ENCODE peak calls at places on chromosome 4, in four cellular contexts. O, H, R and Z are unnamed samples.

GRCh38 chr4:115537387-115537786 is 424.0 kb upstream of the NDST4 start:
- DNase-seq in H (no peak), R (no peak), O (no peak), Z (no peak)

GRCh38 chr4:120902925-120903324 is 19.6 kb downstream of the PRDM5 start:
- DNase-seq in O (no peak), R (no peak), H (no peak), Z (no peak)

GRCh38 chr4:103307479-103308042 is 109.4 kb upstream of the CENPE start:
- DNase-seq in R (no peak), O (no peak), H (no peak), Z (no peak)

GRCh38 chr4:7736436-7737267 is 203.0 kb downstream of the AFAP1 start:
- DNase-seq in H (no peak), R (no peak), O (no peak), Z (no peak)

GRCh38 chr4:104446431-104446925 is 48.2 kb downstream of the CXXC4 start:
- DNase-seq in H (no peak), O (no peak), R (no peak), Z (no peak)

GRCh38 chr4:83454626-83455025 is 997 bp downstream of the HELQ start:
- DNase-seq in H (no peak), O (no peak), R (no peak), Z (no peak)

GRCh38 chr4:108783666-108784463 is 21.0 kb upstream of the ETNPPL start:
- DNase-seq in R (peak; percentile 12), H (peak; percentile 10), O (no peak), Z (no peak)

GRCh38 chr4:123284166-123284565 is 112.4 kb upstream of the SPRY1 start:
- DNase-seq in H (no peak), R (no peak), O (no peak), Z (no peak)

GRCh38 chr4:4763815-4764202 is 95.7 kb upstream of the MSX1 start:
- DNase-seq in H (no peak), O (no peak), R (peak; percentile 25), Z (no peak)

GRCh38 chr4:113496698-113497097 is 264.8 kb downstream of the CAMK2D start:
- DNase-seq in R (no peak), O (no peak), H (no peak), Z (no peak)

GRCh38 chr4:106601519-106601918 is 232.9 kb upstream of the GIMD1 start:
- DNase-seq in O (no peak), H (no peak), R (no peak), Z (no peak)

GRCh38 chr4:14853186-14853946 is 148.9 kb upstream of the CPEB2 start:
- DNase-seq in O (no peak), R (no peak), H (no peak), Z (no peak)

GRCh38 chr4:56259595-56259994 is 127.7 kb downstream of the AASDH start:
- DNase-seq in R (no peak), O (no peak), H (no peak), Z (no peak)

GRCh38 chr4:174156239-174156826 is 127.1 kb downstream of the FBXO8 start:
- DNase-seq in O (peak; percentile 39), H (peak; percentile 13), R (peak; percentile 23), Z (no peak)

GRCh38 chr4:109764376-109764775 is 34.5 kb upstream of the PLA2G12A start:
- DNase-seq in R (no peak), O (no peak), H (no peak), Z (no peak)

GRCh38 chr4:164345756-164346155 is 408.2 kb upstream of the SMIM31 start:
- DNase-seq in O (no peak), H (no peak), R (no peak), Z (no peak)

GRCh38 chr4:19791422-19792113 is 460.1 kb upstream of the SLIT2 start:
- DNase-seq in R (no peak), H (no peak), O (no peak), Z (no peak)

GRCh38 chr4:147539959-147540358 is 59.1 kb downstream of the EDNRA start:
- DNase-seq in O (no peak), H (no peak), R (no peak), Z (no peak)

GRCh38 chr4:116705466-116705865 is 379.9 kb downstream of the TRAM1L1 start:
- DNase-seq in O (no peak), R (no peak), H (no peak), Z (no peak)

GRCh38 chr4:41791557-41791956 is 43.0 kb upstream of the PHOX2B start:
- DNase-seq in O (no peak), H (no peak), R (no peak), Z (no peak)

GRCh38 chr4:16270654-16271328 is 44.5 kb upstream of the TAPT1 start:
- DNase-seq in O (peak; percentile 25), H (no peak), R (peak; percentile 9), Z (peak; percentile 21)

GRCh38 chr4:181952478-181952877 is 290.7 kb upstream of the TENM3 start:
- DNase-seq in R (no peak), H (peak; percentile 4), O (no peak), Z (no peak)

GRCh38 chr4:188042191-188042590 is 46.6 kb downstream of the ZFP42 start:
- DNase-seq in H (no peak), R (no peak), O (no peak), Z (peak; percentile 17)

GRCh38 chr4:85474356-85474755 is 594 bp upstream of the ARHGAP24 start:
- DNase-seq in R (no peak), H (no peak), O (no peak), Z (no peak)

GRCh38 chr4:112637552-112637866 is 566 bp downstream of the LARP7 start:
- DNase-seq in H (no peak), R (no peak), O (no peak), Z (no peak)

GRCh38 chr4:26717332-26717731 is 133.4 kb downstream of the TBC1D19 start:
- DNase-seq in R (no peak), H (no peak), O (no peak), Z (no peak)

GRCh38 chr4:149785686-149786431 is 29.8 kb downstream of the IQCM start:
- DNase-seq in R (no peak), O (no peak), H (no peak), Z (no peak)

GRCh38 chr4:182806259-182807252 is 110.6 kb downstream of the DCTD start:
- DNase-seq in H (peak; percentile 33), O (peak; percentile 77), R (peak; percentile 35), Z (peak; percentile 92)

GRCh38 chr4:73620115-73620792 is at the start of gene RASSF6:
- DNase-seq in R (no peak), O (no peak), H (no peak), Z (peak; percentile 85)

GRCh38 chr4:82458729-82459128 is 28.3 kb downstream of the ENOPH1 start:
- DNase-seq in H (no peak), O (no peak), R (no peak), Z (no peak)

GRCh38 chr4:184215709-184216328 is 1.9 kb downstream of the ENPP6 start:
- DNase-seq in R (no peak), H (no peak), O (no peak), Z (no peak)

GRCh38 chr4:77047037-77047436 is 28.8 kb downstream of the CCNI start:
- DNase-seq in O (peak; percentile 49), R (peak; percentile 10), H (peak; percentile 3), Z (no peak)

GRCh38 chr4:139934336-139934735 is 219.6 kb downstream of the MAML3 start:
- DNase-seq in H (no peak), O (no peak), R (no peak), Z (no peak)

GRCh38 chr4:36187723-36188333 is 56.5 kb downstream of the ARAP2 start:
- DNase-seq in R (peak; percentile 1), O (no peak), H (peak; percentile 1), Z (peak; percentile 20)

GRCh38 chr4:165461176-165461835 is 82.5 kb downstream of the CPE start:
- DNase-seq in R (peak; percentile 54), O (no peak), H (no peak), Z (no peak)

GRCh38 chr4:87030124-87030523 is 95.3 kb downstream of the AFF1 start:
- DNase-seq in H (no peak), R (no peak), O (no peak), Z (no peak)

GRCh38 chr4:114108869-114109268 is 129.4 kb upstream of the ARSJ start:
- DNase-seq in O (no peak), R (peak; percentile 0), H (no peak), Z (no peak)

GRCh38 chr4:180571516-180571915 is 1671.7 kb upstream of the TENM3 start:
- DNase-seq in O (no peak), R (no peak), H (no peak), Z (no peak)

DNA sequence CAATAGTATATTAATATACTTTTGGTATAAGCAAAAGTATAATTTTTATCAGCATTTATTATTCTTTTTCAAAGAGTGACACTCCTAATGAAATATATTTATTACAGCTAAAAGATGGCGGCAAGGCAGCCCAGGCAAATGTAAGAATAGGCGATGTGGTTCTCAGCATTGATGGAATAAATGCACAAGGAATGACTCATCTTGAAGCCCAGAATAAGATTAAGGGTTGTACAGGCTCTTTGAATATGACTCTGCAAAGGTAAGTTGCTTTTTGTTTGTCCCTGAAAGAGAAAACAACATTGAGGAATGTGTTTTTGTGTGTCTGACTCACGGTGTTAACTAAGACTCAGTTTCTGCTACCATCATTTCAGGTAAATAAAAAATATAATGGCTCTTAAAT is 71.9 kb downstream of the PDLIM5 start:
- DNase-seq in H (no peak), O (no peak), R (no peak), Z (no peak)
- TF ChIP-seq NR3C1 in H (no peak), O (no peak), R (no peak), Z (no peak)

GRCh38 chr4:186760576-186760975 is 36.9 kb upstream of the FAT1 start:
- DNase-seq in O (no peak), H (no peak), R (no peak), Z (no peak)
- TF ChIP-seq NR3C1 in O (no peak), H (no peak), R (no peak), Z (no peak)

DNA sequence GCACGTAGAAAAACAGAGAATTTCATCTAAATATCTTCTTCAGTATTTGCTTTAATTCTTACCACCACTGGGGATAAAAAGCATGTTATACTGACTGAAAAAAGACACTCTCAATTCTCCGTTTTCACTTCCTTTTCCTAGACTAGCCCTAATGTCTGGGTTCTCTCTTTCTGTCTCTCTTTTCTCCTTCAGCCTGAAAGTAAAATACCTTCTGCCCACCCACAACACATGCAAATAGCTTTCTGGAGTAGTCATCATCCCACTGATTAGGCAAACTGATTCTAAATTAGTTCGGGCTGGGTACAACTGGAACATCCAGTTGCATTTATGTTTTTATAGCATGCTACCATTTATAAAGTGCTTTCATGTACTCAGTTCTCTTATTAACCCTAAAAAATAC is 142.4 kb upstream of the ANKRD50 start:
- DNase-seq in O (no peak), R (no peak), H (no peak), Z (no peak)
- TF ChIP-seq NR3C1 in O (no peak), R (no peak), H (no peak), Z (no peak)

DNA sequence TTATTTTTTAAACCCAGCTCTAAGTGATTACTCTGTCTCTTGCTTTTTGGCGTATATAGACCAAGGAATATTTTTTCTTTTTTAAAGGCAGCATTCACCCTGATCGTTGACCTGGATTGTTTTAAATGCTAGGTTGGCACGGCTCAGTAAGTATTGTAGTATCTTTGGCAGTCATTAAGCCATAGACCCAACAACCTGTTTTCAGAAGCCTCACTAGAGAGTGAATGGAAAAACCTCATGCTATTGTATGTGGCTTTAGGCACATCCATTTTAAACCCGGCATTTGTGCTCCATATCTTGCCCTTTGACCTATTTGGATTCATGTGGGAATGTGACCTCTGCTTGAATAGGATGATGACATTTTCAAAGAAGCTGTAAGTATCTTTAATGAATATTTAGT is 183.9 kb downstream of the SNCA start:
- DNase-seq in O (no peak), H (no peak), R (no peak), Z (no peak)
- TF ChIP-seq NR3C1 in O (no peak), H (no peak), R (no peak), Z (no peak)